ENCODE peak calls at places on chromosomes 6 and 20, in nine cellular contexts. S, R, H, G, U, B, P, M and Q are unnamed samples.

GRCh38 chr6:113508249-113508648 is 348.9 kb upstream of the MARCKS start:
- DNase-seq in S (no peak), B (no peak), P (no peak), U (no peak), H (no peak), G (no peak), M (no peak), R (no peak), Q (no peak)

GRCh38 chr6:159044899-159045727 is at the start of gene TAGAP:
- DNase-seq in B (peak), U (no peak), R (no peak), P (no peak), H (peak), G (no peak), M (no peak), S (no peak), Q (peak)

GRCh38 chr20:25007491-25008305 is 15.1 kb upstream of the APMAP start:
- DNase-seq in H (no peak), G (no peak), S (no peak), R (no peak), U (no peak), B (no peak), P (no peak), M (no peak), Q (no peak)

GRCh38 chr20:13013411-13013810 is 4.6 kb downstream of the SPTLC3 start:
- DNase-seq in H (no peak), G (no peak), R (no peak), U (no peak), B (no peak), M (no peak), P (no peak), S (no peak), Q (no peak)

GRCh38 chr20:3420211-3420707 is 12.8 kb upstream of the DNAAF9 start:
- DNase-seq in P (no peak), M (no peak), H (peak), G (no peak), R (no peak), U (no peak), B (peak), S (no peak), Q (peak)

GRCh38 chr6:77264970-77265369 is 198.3 kb downstream of the HTR1B start:
- DNase-seq in M (no peak), U (no peak), R (no peak), B (no peak), S (peak), H (no peak), G (no peak), P (no peak), Q (no peak)

GRCh38 chr6:155100087-155100486 is 105.0 kb downstream of the TIAM2 start:
- DNase-seq in R (no peak), H (no peak), B (peak), M (no peak), G (no peak), S (no peak), U (no peak), P (no peak), Q (no peak)

GRCh38 chr20:37526238-37526838 is 1.3 kb downstream of the BLCAP start:
- DNase-seq in H (no peak), G (peak), M (no peak), P (peak), R (no peak), U (no peak), B (no peak), S (peak), Q (no peak)

GRCh38 chr6:89281779-89282246 is 33.3 kb downstream of the GABRR2 start:
- DNase-seq in P (peak), R (no peak), S (peak), U (peak), B (no peak), M (no peak), G (peak), H (no peak), Q (no peak)

GRCh38 chr6:78131521-78131920 is 478.7 kb downstream of the MEI4 start:
- DNase-seq in B (no peak), H (no peak), G (no peak), M (no peak), P (no peak), R (no peak), S (no peak), U (no peak), Q (no peak)

GRCh38 chr6:47836046-47836445 is 54.2 kb downstream of the OPN5 start:
- DNase-seq in B (no peak), U (no peak), R (no peak), P (no peak), S (no peak), G (no peak), M (no peak), H (no peak), Q (no peak)

GRCh38 chr6:111842891-111843290 is 30.4 kb downstream of the FYN start:
- DNase-seq in M (no peak), U (no peak), B (no peak), H (no peak), P (no peak), S (no peak), G (no peak), R (no peak), Q (no peak)

GRCh38 chr6:72742274-72742673 is 120.4 kb downstream of the KCNQ5 start:
- DNase-seq in G (no peak), U (no peak), S (no peak), H (no peak), M (no peak), B (no peak), P (no peak), R (no peak), Q (no peak)

GRCh38 chr20:10671850-10672578 is 1.8 kb downstream of the JAG1 start:
- DNase-seq in P (peak), R (no peak), U (no peak), H (peak), M (peak), B (peak), S (peak), G (peak), Q (peak)

DNA sequence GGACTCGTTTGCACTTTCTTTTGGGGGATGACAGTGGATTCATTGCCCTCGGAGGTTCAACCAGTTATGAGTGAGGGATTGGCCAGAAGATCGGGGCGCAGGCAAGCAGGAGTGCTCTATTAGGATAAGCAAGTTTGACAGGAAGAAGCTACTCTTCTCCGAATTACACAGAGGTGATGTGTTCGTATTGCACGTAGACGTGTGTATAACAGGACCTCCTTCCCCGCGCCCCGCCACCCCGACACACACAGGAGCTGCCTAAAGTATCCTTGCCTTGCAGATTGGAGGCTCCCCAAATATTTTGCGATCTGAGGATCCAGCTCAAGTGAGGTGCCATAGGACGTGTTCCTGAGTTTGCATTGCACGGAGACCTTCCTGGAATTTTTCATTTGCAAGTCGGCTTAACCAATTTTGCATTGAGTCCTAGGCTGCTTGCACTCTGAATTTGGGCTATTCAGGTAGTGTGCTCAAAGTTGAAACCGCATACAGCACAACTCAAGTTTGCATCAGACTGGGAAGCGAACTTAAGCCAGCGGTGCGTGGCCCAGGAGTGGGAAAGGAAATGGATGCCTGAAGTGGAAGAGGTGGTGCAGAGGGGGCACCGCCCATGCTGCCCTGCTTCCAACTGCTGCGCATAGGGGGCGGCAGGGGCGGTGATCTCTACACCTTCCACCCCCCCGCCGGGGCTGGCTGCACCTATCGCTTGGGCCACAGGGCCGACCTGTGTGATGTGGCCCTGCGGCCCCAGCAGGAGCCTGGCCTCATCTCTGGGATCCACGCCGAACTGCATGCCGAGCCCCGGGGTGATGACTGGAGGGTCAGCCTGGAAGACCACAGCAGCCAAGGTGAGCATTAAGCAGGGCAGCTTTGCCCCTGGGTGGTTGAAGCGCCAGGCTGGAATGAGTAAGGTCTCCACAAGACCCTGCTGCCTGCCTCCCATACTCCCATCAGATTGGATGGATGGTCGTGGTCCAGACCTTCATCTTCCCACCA is 770 bp downstream of the TCF19 start:
- DNase-seq in U (no peak), R (no peak), S (peak), B (no peak), H (peak), G (no peak), P (peak), M (no peak), Q (no peak)
- TF ChIP-seq CTCF in U (no peak), R (no peak), S (no peak), B (no peak), H (no peak), G (no peak), P (no peak), M (no peak), Q (no peak)

DNA sequence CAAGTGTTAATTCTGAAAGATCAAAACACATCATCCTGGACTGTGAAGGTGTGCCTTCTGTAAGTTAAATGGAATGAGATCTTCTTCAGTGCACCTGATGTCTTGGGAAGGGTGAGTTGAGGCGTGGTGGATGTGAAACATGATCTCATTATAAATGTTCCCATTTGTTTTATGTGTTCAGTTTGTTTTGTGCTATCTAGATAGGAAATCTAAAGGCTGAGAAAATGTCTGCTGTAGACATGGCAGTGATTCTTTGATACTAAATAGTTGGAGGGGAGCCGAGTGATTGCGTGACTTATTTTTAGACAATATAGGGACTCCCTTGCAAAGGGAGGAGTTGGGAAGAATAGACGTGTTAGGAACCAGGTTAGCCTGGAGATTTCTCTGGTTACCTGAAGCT is 290.4 kb downstream of the SOX4 start:
- DNase-seq in S (no peak), P (no peak), R (no peak), U (no peak), G (no peak), M (no peak), H (no peak), B (no peak), Q (no peak)
- TF ChIP-seq CTCF in S (no peak), P (no peak), R (no peak), U (no peak), G (no peak), M (no peak), H (no peak), B (no peak), Q (no peak)

GRCh38 chr6:147774856-147775255 is 266.4 kb downstream of the SAMD5 start:
- DNase-seq in R (no peak), G (peak), P (no peak), M (no peak), H (no peak), S (peak), B (no peak), U (no peak), Q (no peak)
- TF ChIP-seq CTCF in R (no peak), G (peak), P (no peak), M (no peak), H (no peak), S (peak), B (no peak), U (peak), Q (no peak)

GRCh38 chr6:108176281-108177089 is 10.7 kb downstream of the NR2E1 start:
- DNase-seq in B (no peak), P (peak), R (no peak), S (no peak), G (no peak), U (no peak), H (no peak), M (no peak), Q (no peak)

GRCh38 chr6:108171918-108172516 is 6.2 kb downstream of the NR2E1 start:
- DNase-seq in G (no peak), H (no peak), R (no peak), B (no peak), U (no peak), P (no peak), S (no peak), M (no peak), Q (no peak)

GRCh38 chr6:108175176-108175591 is 9.4 kb downstream of the NR2E1 start:
- DNase-seq in S (no peak), G (no peak), R (no peak), P (no peak), B (no peak), M (no peak), H (no peak), U (no peak), Q (no peak)

GRCh38 chr6:108174371-108175175 is 8.8 kb downstream of the NR2E1 start:
- DNase-seq in S (peak), G (peak), H (no peak), M (no peak), B (no peak), R (no peak), U (no peak), P (peak), Q (no peak)

DNA sequence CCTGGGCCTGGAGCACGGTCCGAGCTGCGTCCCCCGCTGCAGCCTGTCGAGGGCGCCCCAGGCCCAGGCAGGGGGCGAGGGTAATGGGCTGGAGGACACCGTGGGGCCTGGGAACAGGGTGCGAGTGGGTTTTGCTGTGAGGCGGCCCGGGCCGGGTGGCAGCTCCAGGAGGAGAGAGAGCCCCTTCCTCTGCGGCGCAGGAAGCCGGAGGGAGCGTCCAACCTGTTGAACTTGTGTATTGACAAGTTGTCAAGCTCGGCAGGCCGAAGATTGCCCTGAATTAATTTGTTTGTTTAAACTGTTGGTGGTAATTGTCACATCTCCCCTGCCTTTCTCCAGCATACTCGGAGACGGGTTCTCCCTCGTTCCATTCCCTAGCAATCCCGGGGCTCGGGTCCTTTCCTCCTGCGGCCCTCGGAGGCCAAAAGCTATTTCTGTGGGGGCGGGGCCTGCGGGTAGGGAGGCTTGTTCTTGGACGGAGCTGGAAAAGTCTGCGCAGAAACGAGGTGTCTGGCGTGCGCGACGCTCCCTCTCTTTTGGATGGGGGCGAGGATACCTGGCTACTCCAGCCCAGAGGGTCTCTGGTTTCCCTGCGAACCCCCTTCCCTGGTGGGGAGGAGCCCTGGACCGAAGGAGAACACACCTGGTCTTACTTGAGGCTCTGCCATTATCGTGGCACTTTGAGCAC is 9.9 kb downstream of the NR2E1 start:
- DNase-seq in R (no peak), H (no peak), P (peak), B (no peak), S (peak), G (peak), M (no peak), U (no peak), Q (no peak)
- TF ChIP-seq CTCF in R (no peak), H (no peak), P (peak), B (no peak), S (peak), G (no peak), M (no peak), U (peak), Q (no peak)